ENCODE peak calls at places on chromosomes 13 and 19, in nine cellular contexts. F is Karpas-422; I is kidney tubule cell; W is GM12864; H is dermis blood vessel endothelial cell; Z is activated naive CD8-positive, alpha-beta T cell treated with anti-CD3 and anti-CD28 coated beads for 36 hours; B is cardiac fibroblast; D is NCI-H146; P is head of caudate nucleus. R is an unnamed sample.

GRCh38 chr19:6501740-6502648 is at the start of gene TUBB4A:
- DNase-seq in F (peak), I (no peak), W (no peak), H (no peak), Z (peak), B (no peak), D (no peak), P (peak), R (no peak)

GRCh38 chr19:4152241-4152998 is 1.0 kb upstream of the CREB3L3 start:
- DNase-seq in F (no peak), I (no peak), W (no peak), H (no peak), Z (no peak), B (no peak), D (no peak), P (no peak), R (no peak)

GRCh38 chr19:46984077-46985010 is 35.3 kb upstream of the NPAS1 start:
- DNase-seq in F (no peak), I (peak), W (no peak), H (peak), Z (no peak), B (peak), D (peak), P (no peak), R (peak)

GRCh38 chr19:7644550-7644877 is 7.6 kb downstream of the STXBP2 start:
- DNase-seq in F (no peak), I (no peak), W (no peak), H (no peak), Z (no peak), B (no peak), D (no peak), P (no peak), R (no peak)

GRCh38 chr19:55377356-55378131 is 918 bp downstream of the TMEM190 start:
- DNase-seq in F (no peak), I (no peak), W (no peak), H (no peak), Z (no peak), B (no peak), D (no peak), P (no peak), R (no peak)

GRCh38 chr19:42018503-42019193 is 24.6 kb upstream of the ATP1A3 start:
- DNase-seq in F (no peak), I (no peak), W (no peak), H (no peak), Z (no peak), B (peak), D (no peak), P (no peak), R (peak)

GRCh38 chr13:34816543-34816942 is 125.5 kb upstream of the NBEA start:
- DNase-seq in F (no peak), I (peak), W (no peak), H (no peak), Z (no peak), B (no peak), D (no peak), P (no peak), R (peak)

GRCh38 chr13:51549593-51549992 is 34.7 kb upstream of the WDFY2 start:
- DNase-seq in F (no peak), I (peak), W (no peak), H (no peak), Z (no peak), B (no peak), D (no peak), P (no peak), R (no peak)

R was measured in choroid plexus epithelial cell.